ENCODE peak calls at places on chromosome 6, in four cellular contexts. C is endothelial cell of umbilical vein, W is stomach, X is spleen. T is an unnamed sample.

GRCh38 chr6:124470803-124471202 is 491.4 kb upstream of the RNF217 start:
- DNase-seq in C (no peak), W (no peak), X (no peak), T (no peak)

GRCh38 chr6:156622185-156622584 is 155.0 kb upstream of the ARID1B start:
- DNase-seq in C (no peak), W (no peak), X (no peak), T (no peak)

GRCh38 chr6:452301-453067 is 60.9 kb downstream of the IRF4 start:
- DNase-seq in C (no peak), W (no peak), X (no peak), T (no peak)

GRCh38 chr6:14128017-14128416 is 10.4 kb downstream of the CD83 start:
- DNase-seq in C (no peak), W (no peak), X (no peak), T (no peak)

GRCh38 chr6:63643862-63644261 is 8.3 kb downstream of the PHF3 start:
- DNase-seq in C (peak; percentile 52), W (no peak), X (no peak), T (no peak)

GRCh38 chr6:26468829-26469228 is 11.1 kb downstream of the BTN2A1 start:
- DNase-seq in C (no peak), W (no peak), X (no peak), T (no peak)

GRCh38 chr6:143953922-143954321 is 54.1 kb downstream of the PLAGL1 start:
- DNase-seq in C (no peak), W (no peak), X (no peak), T (no peak)

GRCh38 chr6:12815884-12816600 is 99.5 kb downstream of the PHACTR1 start:
- DNase-seq in C (no peak), W (no peak), X (no peak), T (no peak)

GRCh38 chr6:15662246-15663056 is at the start of gene DTNBP1:
- DNase-seq in C (peak; percentile 50), W (peak; percentile 87), X (peak; percentile 97), T (peak; percentile 89)

GRCh38 chr6:40796280-40797223 is 209.4 kb upstream of the LRFN2 start:
- DNase-seq in C (no peak), W (no peak), X (no peak), T (no peak)

GRCh38 chr6:64376394-64376793 is 740.8 kb downstream of the PHF3 start:
- DNase-seq in C (no peak), W (no peak), X (no peak), T (no peak)

GRCh38 chr6:42176981-42177380 is 3.8 kb downstream of the GUCA1A start:
- DNase-seq in C (no peak), W (no peak), X (no peak), T (no peak)

GRCh38 chr6:137883400-137883888 is 16.4 kb downstream of the TNFAIP3 start:
- DNase-seq in C (peak; percentile 79), W (no peak), X (no peak), T (no peak)

GRCh38 chr6:17816921-17817611 is 110.3 kb upstream of the NUP153 start:
- DNase-seq in C (peak; percentile 18), W (no peak), X (no peak), T (no peak)

GRCh38 chr6:143843689-143844405 is 709 bp downstream of the LTV1 start:
- DNase-seq in C (no peak), W (no peak), X (no peak), T (no peak)

GRCh38 chr6:5282191-5282623 is 20.9 kb downstream of the FARS2 start:
- DNase-seq in C (no peak), W (no peak), X (no peak), T (no peak)

GRCh38 chr6:108492131-108492766 is 68.5 kb upstream of the FOXO3 start:
- DNase-seq in C (peak; percentile 77), W (no peak), X (no peak), T (no peak)

GRCh38 chr6:40623178-40623577 is 36.0 kb upstream of the LRFN2 start:
- DNase-seq in C (no peak), W (no peak), X (no peak), T (no peak)

GRCh38 chr6:126152346-126152745 is 166.0 kb downstream of the TRMT11 start:
- DNase-seq in C (no peak), W (no peak), X (no peak), T (no peak)

GRCh38 chr6:144315226-144315980 is 30.3 kb downstream of the UTRN start:
- DNase-seq in C (peak; percentile 84), W (peak; percentile 49), X (no peak), T (no peak)

GRCh38 chr6:156777866-156778614 is 862 bp downstream of the ARID1B start:
- DNase-seq in C (peak; percentile 48), W (peak; percentile 51), X (peak; percentile 95), T (no peak)

GRCh38 chr6:86937219-86938079 is at the start of gene HTR1E:
- DNase-seq in C (peak; percentile 36), W (peak; percentile 79), X (no peak), T (no peak)

GRCh38 chr6:106519460-106520394 is 109.6 kb downstream of the RTN4IP1 start:
- DNase-seq in C (no peak), W (peak; percentile 50), X (peak; percentile 93), T (no peak)

GRCh38 chr6:167744681-167745659 is 81.7 kb upstream of the AFDN start:
- DNase-seq in C (no peak), W (peak; percentile 10), X (peak; percentile 64), T (no peak)

GRCh38 chr6:135451617-135452190 is 45.8 kb downstream of the AHI1 start:
- DNase-seq in C (peak; percentile 63), W (no peak), X (no peak), T (no peak)

GRCh38 chr6:140321891-140322290 is 947.4 kb upstream of the CITED2 start:
- DNase-seq in C (no peak), W (no peak), X (no peak), T (no peak)

GRCh38 chr6:132820629-132821381 is 6.4 kb downstream of the RPS12 start:
- DNase-seq in C (peak; percentile 29), W (no peak), X (no peak), T (no peak)

GRCh38 chr6:89452269-89452668 is 19.3 kb downstream of the ANKRD6 start:
- DNase-seq in C (no peak), W (no peak), X (no peak), T (no peak)

DNA sequence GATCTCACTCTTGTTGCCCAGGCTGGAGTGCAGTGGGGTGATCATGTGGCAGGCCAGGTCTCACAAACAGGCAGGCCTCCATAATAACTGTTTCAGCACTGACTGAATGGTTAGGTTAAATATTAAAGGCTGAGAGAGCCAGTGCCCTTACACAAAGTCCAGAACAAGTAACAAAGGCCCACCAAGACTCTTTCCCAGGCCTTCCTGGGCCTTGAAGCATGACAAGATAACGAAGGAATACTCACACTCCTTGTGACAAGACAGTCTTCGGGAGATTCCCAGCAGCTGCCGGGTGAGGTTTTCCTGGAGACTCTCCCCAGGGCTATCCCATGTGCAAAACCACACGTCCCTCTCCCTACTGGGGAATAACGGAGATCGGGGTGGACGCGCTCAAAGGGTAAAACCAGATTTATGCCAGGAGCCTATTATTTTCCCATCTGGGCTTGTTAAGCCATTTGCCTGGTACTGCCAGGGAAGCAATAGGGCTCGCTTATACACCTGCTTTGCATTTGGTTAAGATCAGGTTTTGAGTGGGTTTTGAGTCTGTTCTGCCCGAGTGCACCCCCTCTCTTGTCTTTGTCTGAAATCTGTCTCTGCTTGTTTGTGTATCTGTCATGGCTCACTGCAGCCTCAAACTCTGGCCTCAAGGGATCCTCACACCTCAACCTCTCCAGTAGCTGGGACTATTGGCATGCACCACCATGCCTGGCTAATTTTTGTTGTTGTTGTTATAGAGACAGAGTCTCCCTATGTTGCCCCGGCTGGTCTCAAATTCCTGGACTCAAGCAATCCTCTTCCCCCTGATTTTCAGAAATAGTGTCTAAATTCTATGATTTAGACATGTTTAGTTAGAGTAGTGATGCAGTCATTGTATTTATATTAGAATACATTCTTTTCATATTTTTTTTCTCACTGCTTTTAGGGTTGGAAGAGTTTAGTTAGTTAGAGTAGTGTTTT is 1.4 kb upstream of the ENPP3 start:
- DNase-seq in C (no peak), W (no peak), X (no peak), T (no peak)
- H3K4me3 ChIP-seq in C (no peak overlapping the region), W (no peak overlapping the region), X (no peak overlapping the region), T (no peak overlapping the region)

GRCh38 chr6:7910654-7911344 is at the start of gene TXNDC5:
- DNase-seq in C (peak; percentile 77), W (peak; percentile 84), X (peak; percentile 95), T (peak; percentile 75)

GRCh38 chr6:7911345-7911725 is 747 bp upstream of the TXNDC5 start:
- DNase-seq in C (no peak), W (no peak), X (no peak), T (no peak)

GRCh38 chr6:7909323-7910276 is 988 bp downstream of the TXNDC5 start:
- DNase-seq in C (peak; percentile 84), W (peak; percentile 57), X (peak; percentile 89), T (no peak)

GRCh38 chr6:7912024-7912423 is 1.4 kb upstream of the TXNDC5 start:
- DNase-seq in C (no peak), W (no peak), X (no peak), T (no peak)

DNA sequence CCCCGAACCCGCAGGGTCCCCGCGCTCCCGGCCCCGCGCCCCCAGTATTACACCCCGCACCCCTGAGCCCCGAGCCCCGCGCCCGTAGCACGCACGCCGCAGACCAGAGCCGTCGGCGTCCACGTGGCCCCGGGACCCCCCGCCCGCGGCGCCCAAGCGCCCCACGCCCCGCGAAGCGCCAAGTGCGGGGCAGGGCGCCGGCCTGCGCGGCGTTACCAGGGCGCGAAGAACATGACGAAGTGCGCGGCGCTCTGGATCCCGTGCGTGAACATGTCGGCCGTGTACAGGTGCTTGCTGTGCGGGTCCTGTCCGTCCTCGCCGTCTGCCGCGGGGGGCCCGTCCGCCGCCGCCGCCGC is 312 bp downstream of the TXNDC5 start:
- DNase-seq in C (no peak), W (no peak), X (peak; percentile 87), T (no peak)
- H3K27ac ChIP-seq in C (peak overlapping the region; percentile 94), W (peak overlapping the region; percentile 89), X (peak overlapping the region; percentile 80), T (peak overlapping the region; percentile 84)

DNA sequence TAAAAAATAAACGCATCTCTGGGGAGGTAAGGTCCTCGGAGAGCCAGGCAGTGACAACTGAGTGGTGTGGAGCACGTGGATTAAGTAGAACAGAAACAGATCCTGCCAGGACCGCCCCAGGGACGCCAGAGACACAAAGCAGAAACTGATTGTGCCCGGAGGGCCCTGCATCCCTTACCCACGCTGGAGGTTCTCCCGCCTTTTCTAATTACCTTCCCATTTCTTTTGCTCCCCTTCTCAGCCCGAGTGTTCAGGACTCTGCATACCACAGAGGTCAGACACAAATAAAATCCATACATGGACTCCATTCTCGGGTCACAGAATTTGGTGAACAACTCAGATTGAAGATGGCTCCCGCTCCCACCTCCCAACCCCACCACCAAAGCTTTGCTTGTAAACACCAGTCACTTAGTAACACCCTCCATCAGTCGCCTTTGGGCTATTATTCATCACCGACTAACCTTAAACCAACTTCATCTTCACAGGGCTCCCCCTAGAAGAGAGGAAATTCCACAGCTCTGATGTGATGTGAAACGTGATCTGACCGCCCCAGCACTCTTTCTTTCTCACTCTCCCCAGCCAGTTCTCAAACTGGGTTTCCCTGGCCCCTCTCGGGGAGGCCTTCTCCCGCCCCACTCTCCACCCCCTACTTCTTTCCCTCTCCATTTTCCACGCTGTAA is 32.6 kb upstream of the PIM1 start:
- DNase-seq in C (peak; percentile 96), W (no peak), X (no peak), T (no peak)
- TF ChIP-seq POLR2AphosphoS5 in C (peak; percentile 71), W (peak; percentile 32), X (no peak), T (no peak)

GRCh38 chr6:158758464-158758863 is 60.7 kb downstream of the EZR start:
- DNase-seq in C (no peak), W (no peak), X (no peak), T (peak; percentile 47)

GRCh38 chr6:158757753-158758090 is 61.4 kb downstream of the EZR start:
- DNase-seq in C (no peak), W (peak; percentile 10), X (no peak), T (no peak)

GRCh38 chr6:158756126-158756525 is 63.0 kb downstream of the EZR start:
- DNase-seq in C (no peak), W (peak; percentile 15), X (no peak), T (no peak)

GRCh38 chr6:158755636-158756035 is 63.5 kb downstream of the EZR start:
- DNase-seq in C (no peak), W (peak; percentile 7), X (no peak), T (no peak)

GRCh38 chr6:158756977-158757752 is 62.0 kb downstream of the EZR start:
- DNase-seq in C (no peak), W (peak; percentile 22), X (no peak), T (peak; percentile 75)
- H3K4me3 ChIP-seq in C (no peak overlapping the region), W (no peak overlapping the region), X (no peak overlapping the region), T (no peak overlapping the region)